ENCODE peak calls at places on chromosomes 16 and 17, in six cellular contexts. F is IMR-90, A is A549, S is GM23338, M is tibial nerve, J is cardiac muscle cell. O is an unnamed sample.

GRCh38 chr16:65415460-65415859 is 293.6 kb upstream of the CDH11 start:
- DNase-seq in F (peak; percentile 12), A (no peak), S (no peak), M (no peak), J (peak; percentile 15), O (no peak)

GRCh38 chr17:6254036-6254435 is 180.9 kb downstream of the AIPL1 start:
- DNase-seq in F (no peak), A (no peak), S (no peak), M (no peak), J (no peak), O (no peak)

GRCh38 chr17:249236-249993 is 68.0 kb upstream of the DOC2B start:
- DNase-seq in F (no peak), A (no peak), S (no peak), M (no peak), J (no peak), O (no peak)

GRCh38 chr16:87707714-87708113 is 58.1 kb downstream of the KLHDC4 start:
- DNase-seq in F (no peak), A (no peak), S (no peak), M (no peak), J (no peak), O (no peak)

GRCh38 chr16:21199607-21200218 is 11.7 kb downstream of the ZP2 start:
- DNase-seq in F (no peak), A (no peak), S (no peak), M (no peak), J (no peak), O (no peak)

GRCh38 chr17:57553991-57554825 is 190.9 kb downstream of the CCDC182 start:
- DNase-seq in F (peak; percentile 43), A (peak; percentile 51), S (peak; percentile 90), M (no peak), J (peak; percentile 78), O (no peak)

GRCh38 chr17:60887607-60888028 is 210.0 kb downstream of the BCAS3 start:
- DNase-seq in F (no peak), A (no peak), S (no peak), M (no peak), J (no peak), O (no peak)

GRCh38 chr16:27819881-27820610 is 243.5 kb downstream of the GSG1L start:
- DNase-seq in F (no peak), A (no peak), S (no peak), M (no peak), J (no peak), O (no peak)

GRCh38 chr16:73286643-73287267 is 238.8 kb upstream of the ZFHX3 start:
- DNase-seq in F (no peak), A (no peak), S (no peak), M (no peak), J (no peak), O (no peak)

GRCh38 chr16:56352351-56353053 is 72.8 kb downstream of the AMFR start:
- DNase-seq in F (no peak), A (no peak), S (no peak), M (no peak), J (no peak), O (no peak)

GRCh38 chr17:17525331-17525730 is 29.1 kb upstream of the RASD1 start:
- DNase-seq in F (no peak), A (no peak), S (no peak), M (no peak), J (no peak), O (no peak)

GRCh38 chr17:19260958-19261357 is 23.8 kb downstream of the EPN2 start:
- DNase-seq in F (no peak), A (peak; percentile 50), S (no peak), M (no peak), J (no peak), O (no peak)

GRCh38 chr17:2777242-2777867 is 18.9 kb upstream of the RAP1GAP2 start:
- DNase-seq in F (no peak), A (no peak), S (peak; percentile 71), M (no peak), J (no peak), O (no peak)

GRCh38 chr17:59004338-59005111 is 102.2 kb downstream of the TRIM37 start:
- DNase-seq in F (peak; percentile 53), A (peak; percentile 70), S (peak; percentile 84), M (peak; percentile 66), J (peak; percentile 73), O (no peak)

GRCh38 chr17:17675925-17676534 is 5.2 kb upstream of the RAI1 start:
- DNase-seq in F (peak; percentile 52), A (peak; percentile 49), S (peak; percentile 71), M (no peak), J (no peak), O (no peak)

GRCh38 chr16:68445458-68445857 is 2.9 kb downstream of the SMPD3 start:
- DNase-seq in F (peak; percentile 5), A (peak; percentile 66), S (peak; percentile 94), M (no peak), J (peak; percentile 50), O (no peak)

GRCh38 chr16:77332792-77333191 is 102.0 kb downstream of the ADAMTS18 start:
- DNase-seq in F (no peak), A (no peak), S (no peak), M (no peak), J (peak; percentile 66), O (no peak)

GRCh38 chr17:68790931-68791330 is 164.3 kb downstream of the ABCA8 start:
- DNase-seq in F (no peak), A (no peak), S (no peak), M (no peak), J (peak; percentile 53), O (no peak)

GRCh38 chr17:56171186-56171959 is 18.1 kb downstream of the ANKFN1 start:
- DNase-seq in F (no peak), A (no peak), S (no peak), M (no peak), J (no peak), O (peak; percentile 64)

GRCh38 chr16:81399909-81400308 is 44.7 kb upstream of the CMIP start:
- DNase-seq in F (no peak), A (no peak), S (no peak), M (no peak), J (no peak), O (no peak)

GRCh38 chr16:59748531-59748930 is 1014.4 kb upstream of the GOT2 start:
- DNase-seq in F (no peak), A (no peak), S (peak; percentile 34), M (no peak), J (no peak), O (no peak)

GRCh38 chr16:27368358-27368722 is 33.6 kb upstream of the IL21R start:
- DNase-seq in F (no peak), A (no peak), S (no peak), M (no peak), J (no peak), O (no peak)

GRCh38 chr16:89163297-89163696 is 8.3 kb upstream of the CDH15 start:
- DNase-seq in F (no peak), A (no peak), S (no peak), M (no peak), J (no peak), O (no peak)

GRCh38 chr16:17160285-17160854 is 310.4 kb downstream of the XYLT1 start:
- DNase-seq in F (peak; percentile 45), A (no peak), S (peak; percentile 42), M (no peak), J (no peak), O (no peak)

DNA sequence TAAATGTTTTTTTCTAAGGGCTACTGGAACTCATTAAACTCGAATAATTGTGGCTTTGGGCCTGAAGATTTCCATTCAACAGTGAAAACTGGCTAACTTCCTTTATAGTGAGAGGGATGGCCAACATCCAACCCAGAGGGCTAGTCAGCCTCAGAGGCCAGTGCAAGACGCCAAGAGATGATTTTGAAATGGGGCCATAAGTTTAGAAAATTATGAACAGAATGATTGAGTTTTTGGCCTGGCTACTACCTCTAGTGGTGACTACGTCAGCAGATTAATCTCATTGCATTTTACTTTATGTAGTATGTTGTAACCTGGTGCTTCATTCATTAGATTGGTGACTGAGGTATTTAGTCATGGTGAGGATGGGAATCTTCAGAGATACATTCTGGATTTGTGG is 28.4 kb downstream of the HAPSTR1 start:
- DNase-seq in F (peak; percentile 84), A (peak; percentile 14), S (no peak), M (no peak), J (peak; percentile 96), O (no peak)
- H3K27ac ChIP-seq in F (no peak overlapping the region), A (peak overlapping the region; percentile 42), S (no peak overlapping the region), M (no peak overlapping the region), J (peak overlapping the region; percentile 4), O (peak overlapping the region; percentile 33)

DNA sequence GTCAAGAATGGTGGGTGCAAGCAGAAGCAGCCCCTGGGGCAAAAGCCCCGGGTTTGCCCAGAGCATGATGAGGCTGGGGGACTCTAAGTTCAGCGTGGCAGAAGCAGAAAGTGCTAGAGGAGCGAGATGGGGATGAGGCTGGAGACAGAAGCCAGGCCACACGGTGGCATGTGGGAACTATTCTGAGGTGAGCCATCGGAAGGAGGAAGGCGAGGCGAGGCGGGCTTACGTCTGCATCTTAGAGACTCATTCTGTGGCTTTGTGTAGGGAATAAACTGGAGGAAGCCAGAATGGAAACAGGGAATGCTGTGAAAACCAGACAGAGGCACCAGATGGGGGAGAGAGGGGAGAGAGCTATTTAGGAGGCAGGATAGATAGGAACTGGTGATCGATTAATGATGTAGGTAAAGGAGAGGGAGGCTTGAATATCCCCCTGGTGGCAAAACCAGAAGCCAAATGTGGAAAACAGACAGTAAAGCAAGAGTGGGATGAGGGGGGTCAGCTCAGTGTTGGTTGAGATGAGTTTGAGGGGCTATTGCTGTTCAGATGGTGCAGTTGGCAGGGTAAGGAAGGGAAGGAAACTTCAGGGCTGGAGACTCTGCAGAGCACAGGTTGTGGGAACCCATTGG is 3.1 kb upstream of the TNFSF13 start:
- DNase-seq in F (no peak), A (no peak), S (peak; percentile 63), M (no peak), J (no peak), O (no peak)
- TF ChIP-seq CTCF in F (peak; percentile 3), A (no peak), S (peak; percentile 52), M (no peak), J (no peak), O (no peak)

GRCh38 chr17:16433514-16433913 is 18.1 kb downstream of the TRPV2 start:
- DNase-seq in F (no peak), A (no peak), S (no peak), M (no peak), J (no peak), O (no peak)

GRCh38 chr17:16427020-16427419 is 11.6 kb downstream of the TRPV2 start:
- DNase-seq in F (no peak), A (no peak), S (no peak), M (no peak), J (no peak), O (no peak)

GRCh38 chr17:16432017-16432416 is 16.6 kb downstream of the TRPV2 start:
- DNase-seq in F (no peak), A (no peak), S (no peak), M (no peak), J (no peak), O (no peak)

GRCh38 chr17:16428098-16428882 is 12.9 kb downstream of the TRPV2 start:
- DNase-seq in F (peak; percentile 59), A (peak; percentile 83), S (peak; percentile 83), M (no peak), J (peak; percentile 80), O (no peak)

DNA sequence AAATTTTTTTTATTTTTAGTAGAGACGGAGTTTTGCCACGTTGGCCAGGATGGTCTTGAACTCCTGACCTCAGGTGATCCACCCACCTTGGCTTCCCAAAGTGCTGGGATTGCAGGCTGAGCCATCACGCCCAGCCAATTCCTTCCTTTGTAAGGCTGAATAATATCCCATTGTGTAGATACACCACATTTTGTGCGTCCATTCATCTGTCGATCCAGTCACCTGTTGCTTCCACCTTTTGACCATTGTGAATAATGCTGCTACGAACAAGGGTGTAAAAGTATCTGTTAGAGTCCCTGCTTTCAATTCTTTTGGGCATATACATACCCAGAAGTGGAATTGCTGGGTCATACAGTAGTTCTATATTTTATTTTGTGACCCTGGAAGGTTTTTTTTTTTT is 15.3 kb downstream of the TRPV2 start:
- DNase-seq in F (no peak), A (no peak), S (no peak), M (no peak), J (no peak), O (no peak)
- H3K4me1 ChIP-seq in F (peaks cover 5% of the 10 kb centered on the region), A (peaks cover 3% of the 10 kb centered on the region), S (no peaks in the 10 kb centered on the region), M (no peaks in the 10 kb centered on the region), J (peaks cover 4% of the 10 kb centered on the region), O (no peaks in the 10 kb centered on the region)

GRCh38 chr17:28693866-28694265 is 17.8 kb downstream of the PROCA1 start:
- DNase-seq in F (no peak), A (no peak), S (no peak), M (no peak), J (no peak), O (no peak)
- H3K27ac ChIP-seq in F (no peak overlapping the region), A (no peak overlapping the region), S (no peak overlapping the region), M (no peak overlapping the region), J (no peak overlapping the region), O (no peak overlapping the region)